ENCODE peak calls at places on chromosomes 3 and 15, in five cellular contexts. One of them, this sample, is unnamed.

GRCh38 chr15:75195766-75196241 is 5.9 kb upstream of the C15orf39 start:
- DNase-seq in NCI-H1092 treated with DMSO at 0.1 percent for 48 hours: peak
- DNase-seq in activated CD8-positive, alpha-beta memory T cell treated with anti-CD3 and anti-CD28 coated beads for 1 hour: no peak
- DNase-seq in stimulated activated CD8-positive, alpha-beta memory T cell treated with anti-CD3 and anti-CD28 coated beads, Interleukin-15, amount 100 ng/mL, for 48 hours: no peak
- DNase-seq in cardiac fibroblast: no peak
- DNase-seq in this sample: no peak

GRCh38 chr3:30539214-30539613 is 67.2 kb upstream of the TGFBR2 start:
- DNase-seq in NCI-H1092 treated with DMSO at 0.1 percent for 48 hours: no peak
- DNase-seq in activated CD8-positive, alpha-beta memory T cell treated with anti-CD3 and anti-CD28 coated beads for 1 hour: no peak
- DNase-seq in stimulated activated CD8-positive, alpha-beta memory T cell treated with anti-CD3 and anti-CD28 coated beads, Interleukin-15, amount 100 ng/mL, for 48 hours: no peak
- DNase-seq in cardiac fibroblast: no peak
- DNase-seq in this sample: no peak

GRCh38 chr3:48592519-48593087 is 2.5 kb downstream of the COL7A1 start:
- DNase-seq in NCI-H1092 treated with DMSO at 0.1 percent for 48 hours: no peak
- DNase-seq in activated CD8-positive, alpha-beta memory T cell treated with anti-CD3 and anti-CD28 coated beads for 1 hour: no peak
- DNase-seq in stimulated activated CD8-positive, alpha-beta memory T cell treated with anti-CD3 and anti-CD28 coated beads, Interleukin-15, amount 100 ng/mL, for 48 hours: no peak
- DNase-seq in cardiac fibroblast: no peak
- DNase-seq in this sample: peak

GRCh38 chr3:148625991-148626390 is 71.7 kb upstream of the AGTR1 start:
- DNase-seq in NCI-H1092 treated with DMSO at 0.1 percent for 48 hours: no peak
- DNase-seq in activated CD8-positive, alpha-beta memory T cell treated with anti-CD3 and anti-CD28 coated beads for 1 hour: no peak
- DNase-seq in stimulated activated CD8-positive, alpha-beta memory T cell treated with anti-CD3 and anti-CD28 coated beads, Interleukin-15, amount 100 ng/mL, for 48 hours: no peak
- DNase-seq in cardiac fibroblast: no peak
- DNase-seq in this sample: no peak

GRCh38 chr15:70436428-70436827 is 326.9 kb downstream of the UACA start:
- DNase-seq in NCI-H1092 treated with DMSO at 0.1 percent for 48 hours: no peak
- DNase-seq in activated CD8-positive, alpha-beta memory T cell treated with anti-CD3 and anti-CD28 coated beads for 1 hour: no peak
- DNase-seq in stimulated activated CD8-positive, alpha-beta memory T cell treated with anti-CD3 and anti-CD28 coated beads, Interleukin-15, amount 100 ng/mL, for 48 hours: no peak
- DNase-seq in cardiac fibroblast: no peak
- DNase-seq in this sample: no peak

GRCh38 chr15:37289109-37289765 is 188.9 kb upstream of the MEIS2 start:
- DNase-seq in NCI-H1092 treated with DMSO at 0.1 percent for 48 hours: peak
- DNase-seq in activated CD8-positive, alpha-beta memory T cell treated with anti-CD3 and anti-CD28 coated beads for 1 hour: no peak
- DNase-seq in stimulated activated CD8-positive, alpha-beta memory T cell treated with anti-CD3 and anti-CD28 coated beads, Interleukin-15, amount 100 ng/mL, for 48 hours: no peak
- DNase-seq in cardiac fibroblast: peak
- DNase-seq in this sample: peak

GRCh38 chr15:87118424-87118823 is 1038.8 kb downstream of the AGBL1 start:
- DNase-seq in NCI-H1092 treated with DMSO at 0.1 percent for 48 hours: no peak
- DNase-seq in activated CD8-positive, alpha-beta memory T cell treated with anti-CD3 and anti-CD28 coated beads for 1 hour: no peak
- DNase-seq in stimulated activated CD8-positive, alpha-beta memory T cell treated with anti-CD3 and anti-CD28 coated beads, Interleukin-15, amount 100 ng/mL, for 48 hours: no peak
- DNase-seq in cardiac fibroblast: no peak
- DNase-seq in this sample: no peak

GRCh38 chr3:46406786-46407611 is at the start of the genes CCR5AS and CCRL2:
- DNase-seq in NCI-H1092 treated with DMSO at 0.1 percent for 48 hours: no peak
- DNase-seq in activated CD8-positive, alpha-beta memory T cell treated with anti-CD3 and anti-CD28 coated beads for 1 hour: no peak
- DNase-seq in stimulated activated CD8-positive, alpha-beta memory T cell treated with anti-CD3 and anti-CD28 coated beads, Interleukin-15, amount 100 ng/mL, for 48 hours: no peak
- DNase-seq in cardiac fibroblast: no peak
- DNase-seq in this sample: peak

GRCh38 chr3:48047841-48048456 is 31.7 kb upstream of the MAP4 start:
- DNase-seq in NCI-H1092 treated with DMSO at 0.1 percent for 48 hours: no peak
- DNase-seq in activated CD8-positive, alpha-beta memory T cell treated with anti-CD3 and anti-CD28 coated beads for 1 hour: no peak
- DNase-seq in stimulated activated CD8-positive, alpha-beta memory T cell treated with anti-CD3 and anti-CD28 coated beads, Interleukin-15, amount 100 ng/mL, for 48 hours: no peak
- DNase-seq in cardiac fibroblast: peak
- DNase-seq in this sample: no peak

GRCh38 chr3:105904683-105905320 is 36.0 kb upstream of the CBLB start:
- DNase-seq in NCI-H1092 treated with DMSO at 0.1 percent for 48 hours: no peak
- DNase-seq in activated CD8-positive, alpha-beta memory T cell treated with anti-CD3 and anti-CD28 coated beads for 1 hour: no peak
- DNase-seq in stimulated activated CD8-positive, alpha-beta memory T cell treated with anti-CD3 and anti-CD28 coated beads, Interleukin-15, amount 100 ng/mL, for 48 hours: no peak
- DNase-seq in cardiac fibroblast: peak
- DNase-seq in this sample: no peak

GRCh38 chr3:6524479-6524878 is 336.4 kb upstream of the GRM7 start:
- DNase-seq in NCI-H1092 treated with DMSO at 0.1 percent for 48 hours: no peak
- DNase-seq in activated CD8-positive, alpha-beta memory T cell treated with anti-CD3 and anti-CD28 coated beads for 1 hour: no peak
- DNase-seq in stimulated activated CD8-positive, alpha-beta memory T cell treated with anti-CD3 and anti-CD28 coated beads, Interleukin-15, amount 100 ng/mL, for 48 hours: no peak
- DNase-seq in cardiac fibroblast: no peak
- DNase-seq in this sample: no peak

GRCh38 chr15:79513916-79514315 is 81.8 kb downstream of the MINAR1 start:
- DNase-seq in NCI-H1092 treated with DMSO at 0.1 percent for 48 hours: no peak
- DNase-seq in activated CD8-positive, alpha-beta memory T cell treated with anti-CD3 and anti-CD28 coated beads for 1 hour: no peak
- DNase-seq in stimulated activated CD8-positive, alpha-beta memory T cell treated with anti-CD3 and anti-CD28 coated beads, Interleukin-15, amount 100 ng/mL, for 48 hours: no peak
- DNase-seq in cardiac fibroblast: no peak
- DNase-seq in this sample: no peak

GRCh38 chr3:129690406-129690805 is 83.9 kb upstream of the PLXND1 start:
- DNase-seq in NCI-H1092 treated with DMSO at 0.1 percent for 48 hours: peak
- DNase-seq in activated CD8-positive, alpha-beta memory T cell treated with anti-CD3 and anti-CD28 coated beads for 1 hour: no peak
- DNase-seq in stimulated activated CD8-positive, alpha-beta memory T cell treated with anti-CD3 and anti-CD28 coated beads, Interleukin-15, amount 100 ng/mL, for 48 hours: no peak
- DNase-seq in cardiac fibroblast: peak
- DNase-seq in this sample: peak

GRCh38 chr15:31537770-31538592 is 211.3 kb downstream of the KLF13 start:
- DNase-seq in NCI-H1092 treated with DMSO at 0.1 percent for 48 hours: no peak
- DNase-seq in activated CD8-positive, alpha-beta memory T cell treated with anti-CD3 and anti-CD28 coated beads for 1 hour: no peak
- DNase-seq in stimulated activated CD8-positive, alpha-beta memory T cell treated with anti-CD3 and anti-CD28 coated beads, Interleukin-15, amount 100 ng/mL, for 48 hours: no peak
- DNase-seq in cardiac fibroblast: no peak
- DNase-seq in this sample: no peak

GRCh38 chr3:125959317-125960065 is 9.5 kb upstream of the ROPN1B start:
- DNase-seq in NCI-H1092 treated with DMSO at 0.1 percent for 48 hours: no peak
- DNase-seq in activated CD8-positive, alpha-beta memory T cell treated with anti-CD3 and anti-CD28 coated beads for 1 hour: no peak
- DNase-seq in stimulated activated CD8-positive, alpha-beta memory T cell treated with anti-CD3 and anti-CD28 coated beads, Interleukin-15, amount 100 ng/mL, for 48 hours: no peak
- DNase-seq in cardiac fibroblast: no peak
- DNase-seq in this sample: no peak

GRCh38 chr15:63076136-63077005 is 33.8 kb downstream of the TPM1 start:
- DNase-seq in NCI-H1092 treated with DMSO at 0.1 percent for 48 hours: no peak
- DNase-seq in activated CD8-positive, alpha-beta memory T cell treated with anti-CD3 and anti-CD28 coated beads for 1 hour: no peak
- DNase-seq in stimulated activated CD8-positive, alpha-beta memory T cell treated with anti-CD3 and anti-CD28 coated beads, Interleukin-15, amount 100 ng/mL, for 48 hours: no peak
- DNase-seq in cardiac fibroblast: no peak
- DNase-seq in this sample: peak